ENCODE peak calls at places on chromosomes 13 and 19, in five cellular contexts. I is trophoblast cell, Y is H9, S is mesenchymal stem cell, W is H1. C is an unnamed sample.
A peak's percentile ranks its signal among the peaks of the same experiment; 100 is the strongest.

GRCh38 chr13:73292127-73292526 is 233.3 kb downstream of the KLF5 start:
- DNase-seq in Y (no peak), W (no peak), S (no peak), I (no peak), C (no peak)

GRCh38 chr19:15673176-15673654 is 328 bp downstream of the CYP4F12 start:
- DNase-seq in Y (no peak), S (no peak), I (no peak), W (no peak), C (no peak)

GRCh38 chr19:12789098-12789903 is 2.0 kb upstream of the JUNB start:
- DNase-seq in I (no peak), W (no peak), S (peak; percentile 67), Y (no peak), C (no peak)

GRCh38 chr13:114126789-114127472 is 5.5 kb downstream of the RASA3 start:
- DNase-seq in Y (no peak), I (no peak), S (no peak), W (no peak), C (no peak)

GRCh38 chr13:112969692-112970338 is 801 bp downstream of the MCF2L start:
- DNase-seq in Y (no peak), I (no peak), W (no peak), S (no peak), C (no peak)

GRCh38 chr19:38500450-38500849 is 67.0 kb downstream of the RYR1 start:
- DNase-seq in Y (no peak), I (no peak), S (no peak), W (no peak), C (no peak)

GRCh38 chr19:35558400-35559280 is 4.8 kb downstream of the ATP4A start:
- DNase-seq in Y (no peak), I (no peak), W (no peak), S (no peak), C (no peak)

GRCh38 chr13:73938375-73939070 is 195.7 kb downstream of the KLF12 start:
- DNase-seq in W (no peak), S (peak; percentile 83), I (peak; percentile 11), Y (no peak), C (peak; percentile 5)

GRCh38 chr19:1177322-1178114 is 3.5 kb upstream of the SBNO2 start:
- DNase-seq in Y (no peak), I (peak; percentile 36), W (no peak), S (peak; percentile 91), C (no peak)

GRCh38 chr13:34372581-34372980 is 554.6 kb downstream of the RFC3 start:
- DNase-seq in W (no peak), I (no peak), S (no peak), Y (no peak), C (no peak)

GRCh38 chr19:2542341-2543069 is 66.6 kb downstream of the GADD45B start:
- DNase-seq in S (peak; percentile 92), I (no peak), Y (peak; percentile 58), W (no peak), C (no peak)

GRCh38 chr19:1383311-1384084 is at the start of gene NDUFS7:
- DNase-seq in I (peak; percentile 80), W (peak; percentile 99), S (peak; percentile 91), Y (peak; percentile 87), C (peak; percentile 94)

GRCh38 chr13:93118081-93118615 is 108.5 kb upstream of the GPC6 start:
- DNase-seq in I (no peak), Y (no peak), W (no peak), S (no peak), C (no peak)

GRCh38 chr19:870314-870713 is 10.8 kb downstream of the CFD start:
- DNase-seq in Y (no peak), W (no peak), I (no peak), S (no peak), C (no peak)

GRCh38 chr19:18259848-18260247 is 14.4 kb downstream of the IQCN start:
- DNase-seq in W (no peak), I (no peak), Y (no peak), S (peak; percentile 54), C (no peak)

GRCh38 chr19:23784274-23784673 is 25.6 kb upstream of the ZNF681 start:
- DNase-seq in W (no peak), Y (no peak), S (no peak), I (no peak), C (no peak)

GRCh38 chr19:30696514-30696913 is 324.3 kb downstream of the ZNF536 start:
- DNase-seq in Y (peak; percentile 87), W (peak; percentile 82), S (no peak), I (peak; percentile 20), C (no peak)

GRCh38 chr13:73945871-73946270 is 188.3 kb downstream of the KLF12 start:
- DNase-seq in I (no peak), W (no peak), S (no peak), Y (no peak), C (peak; percentile 23)

GRCh38 chr13:34730966-34731365 is 211.1 kb upstream of the NBEA start:
- DNase-seq in W (no peak), I (peak; percentile 35), Y (no peak), S (no peak), C (no peak)

GRCh38 chr19:37172368-37173366 is at the start of gene ZNF585A:
- DNase-seq in W (peak; percentile 58), S (peak; percentile 97), Y (peak; percentile 96), I (peak; percentile 97), C (peak; percentile 86)

GRCh38 chr13:105147481-105147880 is 1388.0 kb downstream of the EFNB2 start:
- DNase-seq in Y (no peak), I (no peak), W (no peak), S (peak; percentile 19), C (no peak)

GRCh38 chr13:40618581-40619478 is 47.6 kb downstream of the FOXO1 start:
- DNase-seq in S (no peak), I (peak; percentile 57), Y (no peak), W (no peak), C (no peak)

GRCh38 chr19:20151617-20152145 is 15.3 kb upstream of the ZNF486 start:
- DNase-seq in I (no peak), W (no peak), Y (peak; percentile 55), S (no peak), C (peak; percentile 68)

GRCh38 chr13:109816112-109816978 is 30.0 kb upstream of the IRS2 start:
- DNase-seq in W (no peak), Y (no peak), I (no peak), S (no peak), C (no peak)

GRCh38 chr19:1823539-1824251 is 11.6 kb upstream of the ATP8B3 start:
- DNase-seq in S (no peak), W (no peak), Y (no peak), I (no peak), C (no peak)

GRCh38 chr13:21973437-21974125 is 302.7 kb downstream of the FGF9 start:
- DNase-seq in I (no peak), W (no peak), Y (peak; percentile 74), S (no peak), C (no peak)

GRCh38 chr13:96544965-96545364 is 449.3 kb downstream of the OXGR1 start:
- DNase-seq in S (peak; percentile 17), W (no peak), Y (no peak), I (no peak), C (no peak)

GRCh38 chr19:42272989-42273406 is 3.9 kb downstream of the CIC start:
- DNase-seq in Y (no peak), I (no peak), S (no peak), W (no peak), C (no peak)

GRCh38 chr19:42273407-42274064 is 4.5 kb downstream of the CIC start:
- DNase-seq in S (no peak), W (no peak), I (no peak), Y (no peak), C (no peak)

GRCh38 chr19:42271861-42272534 is 2.9 kb downstream of the CIC start:
- DNase-seq in I (no peak), Y (no peak), S (no peak), W (no peak), C (no peak)

GRCh38 chr19:42271045-42271419 is 2.0 kb downstream of the CIC start:
- DNase-seq in I (no peak), S (no peak), Y (no peak), W (no peak), C (no peak)

GRCh38 chr19:42272535-42272897 is 3.5 kb downstream of the CIC start:
- DNase-seq in Y (no peak), W (no peak), S (no peak), I (no peak), C (no peak)
- H2AFZ ChIP-seq in Y (no peak overlapping the region), W (no peak overlapping the region), S (no peak overlapping the region), I (no peak overlapping the region), C (no peak overlapping the region)

GRCh38 chr19:49908480-49909420 is 12.1 kb upstream of the IL4I1 start:
- DNase-seq in S (no peak), Y (no peak), W (no peak), I (no peak), C (no peak)

GRCh38 chr19:49906879-49907564 is 10.3 kb upstream of the IL4I1 start:
- DNase-seq in I (no peak), S (no peak), Y (no peak), W (no peak), C (no peak)

GRCh38 chr19:49910179-49910578 is 13.5 kb upstream of the IL4I1 start:
- DNase-seq in W (no peak), Y (no peak), I (no peak), S (no peak), C (no peak)

GRCh38 chr19:49911381-49912145 is 14.9 kb upstream of the IL4I1 start:
- DNase-seq in W (no peak), S (peak; percentile 9), Y (no peak), I (no peak), C (no peak)

GRCh38 chr19:49907745-49908446 is 11.2 kb upstream of the IL4I1 start:
- DNase-seq in W (no peak), I (no peak), S (no peak), Y (no peak), C (no peak)
- H2BK12ac ChIP-seq in W (no peak overlapping the region), I (no peak overlapping the region), S (no peak overlapping the region), Y (no peak overlapping the region), C (no peak overlapping the region)

DNA sequence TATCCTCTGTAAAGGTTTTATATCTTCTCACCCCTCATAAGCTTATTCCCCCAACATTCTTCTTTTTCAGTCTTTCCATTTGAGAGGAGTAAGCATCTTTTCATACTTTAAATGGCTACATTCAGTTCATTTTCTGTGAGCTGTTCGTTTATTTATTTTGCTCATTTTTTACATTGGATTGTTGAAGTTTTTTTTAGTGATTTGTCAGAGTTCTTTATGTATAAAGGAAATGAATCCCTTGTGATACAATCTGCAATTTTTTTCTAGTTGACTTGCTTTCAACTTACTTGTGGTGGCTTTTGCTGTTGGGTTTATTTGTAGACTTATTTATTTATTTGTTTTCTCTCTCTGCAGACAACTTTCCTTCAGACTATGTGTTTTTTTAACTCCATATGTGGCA is 250.3 kb downstream of the DLEU7 start:
- DNase-seq in I (no peak), Y (no peak), W (no peak), S (no peak), C (no peak)
- H2AFZ ChIP-seq in I (no peak overlapping the region), Y (no peak overlapping the region), W (no peak overlapping the region), S (no peak overlapping the region), C (no peak overlapping the region)

DNA sequence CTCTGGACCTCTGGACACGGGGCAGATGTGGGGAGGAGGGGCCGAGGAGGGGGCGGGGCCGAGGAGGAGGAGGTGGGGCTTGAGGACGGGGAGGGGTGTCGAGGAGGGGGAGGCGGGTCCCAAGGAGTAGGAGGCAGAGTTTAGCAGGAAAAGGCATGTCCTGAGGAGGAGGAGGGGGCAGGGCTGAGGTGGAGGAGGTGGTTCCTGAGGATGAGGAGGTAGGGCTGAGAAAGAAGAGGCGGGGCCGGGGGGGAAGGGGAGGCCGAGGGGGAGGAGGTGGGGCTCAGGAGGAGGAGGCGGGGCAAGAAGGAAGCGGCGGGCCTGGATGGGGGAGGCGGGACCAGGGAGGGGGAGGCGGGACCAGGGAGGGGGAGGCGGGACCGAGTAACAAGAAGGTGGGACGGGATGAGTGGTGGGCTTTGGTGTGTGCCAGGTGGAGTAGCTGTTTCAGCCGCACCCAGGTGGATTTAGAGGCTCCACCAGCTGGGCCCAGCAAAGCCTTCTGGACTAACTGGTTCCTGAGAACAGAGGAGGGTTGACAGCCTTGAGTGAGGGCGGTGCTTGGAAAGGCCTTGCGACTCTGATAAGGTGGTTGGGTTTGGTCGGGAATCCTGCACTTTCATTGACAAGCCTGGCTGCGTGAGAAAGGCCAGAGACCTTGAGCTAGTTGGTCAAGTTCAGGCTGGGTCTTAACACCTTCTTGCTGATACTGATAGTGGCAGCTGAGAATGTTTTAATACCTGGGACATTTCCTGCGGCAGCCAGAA is 7.7 kb downstream of the TECR start:
- DNase-seq in I (peak; percentile 83), W (peak; percentile 87), Y (peak; percentile 98), S (peak; percentile 62), C (peak; percentile 83)
- H2BK12ac ChIP-seq in I (no peak overlapping the region), W (no peak overlapping the region), Y (no peak overlapping the region), S (no peak overlapping the region), C (no peak overlapping the region)